ENCODE peak calls at places on chromosomes 12 and 14, in eight cellular contexts. J, T, R, Q, X, L, A and U are unnamed samples.

GRCh38 chr14:42140831-42141279 is 534.2 kb downstream of the LRFN5 start:
- DNase-seq in J (no peak), L (no peak), X (peak; percentile 62), Q (no peak), A (no peak), R (no peak), T (no peak), U (no peak)

GRCh38 chr14:51432302-51432948 is 192.4 kb downstream of the TMX1 start:
- DNase-seq in L (no peak), R (no peak), A (no peak), J (no peak), Q (no peak), T (no peak), X (no peak), U (no peak)

GRCh38 chr12:113796086-113796827 is 169.9 kb downstream of the RBM19 start:
- DNase-seq in R (no peak), X (no peak), Q (no peak), T (no peak), J (no peak), A (no peak), L (no peak), U (no peak)

GRCh38 chr12:86264451-86265328 is 8.5 kb upstream of the MGAT4C start:
- DNase-seq in J (no peak), L (no peak), R (no peak), X (no peak), A (peak; percentile 81), T (no peak), Q (no peak), U (no peak)

GRCh38 chr12:93419388-93420034 is 22.2 kb downstream of the UBE2N start:
- DNase-seq in Q (no peak), T (no peak), J (peak; percentile 11), L (peak; percentile 33), R (no peak), X (peak; percentile 77), A (no peak), U (no peak)

GRCh38 chr12:49652921-49653520 is 29.7 kb downstream of the PRPF40B start:
- DNase-seq in J (no peak), L (no peak), Q (no peak), A (no peak), R (no peak), X (no peak), T (no peak), U (no peak)

GRCh38 chr14:78697341-78697740 is 527.2 kb downstream of the NRXN3 start:
- DNase-seq in T (no peak), Q (no peak), X (peak; percentile 42), R (no peak), J (peak; percentile 42), L (no peak), A (no peak), U (no peak)

GRCh38 chr12:23564454-23564853 is 385.0 kb downstream of the SOX5 start:
- DNase-seq in A (no peak), T (no peak), Q (no peak), L (no peak), J (no peak), R (no peak), X (no peak), U (no peak)

GRCh38 chr12:103169-103981 is 36.8 kb downstream of the IQSEC3 start:
- DNase-seq in L (no peak), R (no peak), A (no peak), T (no peak), X (no peak), J (peak; percentile 97), Q (no peak), U (no peak)

GRCh38 chr14:46490150-46490769 is 161.3 kb downstream of the RPL10L start:
- DNase-seq in L (no peak), Q (no peak), J (no peak), R (no peak), A (no peak), T (no peak), X (no peak), U (no peak)

GRCh38 chr14:61570188-61570960 is 124.9 kb upstream of the HIF1A start:
- DNase-seq in X (no peak), J (no peak), Q (no peak), T (no peak), R (no peak), A (no peak), L (no peak), U (no peak)

GRCh38 chr14:104202259-104203070 is 64.1 kb downstream of the KIF26A start:
- DNase-seq in A (peak; percentile 74), L (no peak), X (no peak), Q (no peak), J (peak; percentile 91), T (no peak), R (no peak), U (no peak)

GRCh38 chr14:52154992-52155655 is 86.3 kb upstream of the NID2 start:
- DNase-seq in J (no peak), R (no peak), L (no peak), A (no peak), Q (no peak), T (no peak), X (no peak), U (no peak)

GRCh38 chr14:37034410-37035285 is 137.8 kb downstream of the SLC25A21 start:
- DNase-seq in R (no peak), J (no peak), A (no peak), X (peak; percentile 86), T (no peak), Q (no peak), L (no peak), U (no peak)

GRCh38 chr14:89067293-89067972 is 243.0 kb downstream of the TTC8 start:
- DNase-seq in L (peak; percentile 15), J (no peak), Q (no peak), A (no peak), X (no peak), R (no peak), T (no peak), U (no peak)

GRCh38 chr14:92531151-92531873 is 17.7 kb downstream of the RIN3 start:
- DNase-seq in Q (peak; percentile 8), X (no peak), T (no peak), L (no peak), R (peak; percentile 35), A (no peak), J (no peak), U (no peak)

GRCh38 chr14:31897581-31898186 is 179.4 kb upstream of the ARHGAP5 start:
- DNase-seq in T (no peak), Q (no peak), J (no peak), A (no peak), R (no peak), L (no peak), X (no peak), U (no peak)

GRCh38 chr12:89344862-89345202 is 7.5 kb downstream of the DUSP6 start:
- DNase-seq in R (no peak), T (no peak), J (no peak), A (no peak), L (no peak), X (no peak), Q (no peak), U (no peak)

GRCh38 chr12:88510841-88511240 is 69.4 kb downstream of the KITLG start:
- DNase-seq in Q (no peak), A (no peak), X (no peak), T (no peak), R (no peak), J (no peak), L (no peak), U (no peak)

GRCh38 chr14:94970937-94971730 is 186.2 kb downstream of the DICER1 start:
- DNase-seq in J (no peak), L (no peak), T (no peak), X (no peak), R (no peak), A (no peak), Q (no peak), U (no peak)

GRCh38 chr12:11860026-11860425 is 210.6 kb downstream of the ETV6 start:
- DNase-seq in L (no peak), X (no peak), R (no peak), J (no peak), A (no peak), Q (no peak), T (no peak), U (peak; percentile 39)

GRCh38 chr12:79707830-79708229 is 17.1 kb upstream of the PAWR start:
- DNase-seq in T (no peak), A (no peak), R (no peak), X (no peak), L (no peak), J (no peak), Q (no peak), U (no peak)

GRCh38 chr14:75399819-75400678 is 27.8 kb upstream of the JDP2 start:
- DNase-seq in A (peak; percentile 97), T (peak; percentile 40), R (no peak), J (peak; percentile 98), L (no peak), X (peak; percentile 12), Q (no peak), U (peak; percentile 96)

GRCh38 chr12:101855364-101855884 is 22.0 kb upstream of the DRAM1 start:
- DNase-seq in Q (no peak), A (no peak), T (no peak), R (no peak), L (no peak), X (peak; percentile 9), J (no peak), U (no peak)

GRCh38 chr14:80781968-80782367 is 159.6 kb downstream of the CEP128 start:
- DNase-seq in A (no peak), T (no peak), R (no peak), X (peak; percentile 20), L (no peak), Q (no peak), J (no peak), U (no peak)

GRCh38 chr14:106807493-106807892 is 1281.1 kb downstream of the TMEM121 start:
- DNase-seq in A (no peak), L (no peak), T (no peak), Q (no peak), X (no peak), R (no peak), J (no peak), U (no peak)

GRCh38 chr14:74572829-74573360 is 39.1 kb downstream of the LTBP2 start:
- DNase-seq in L (no peak), A (no peak), X (peak; percentile 65), R (no peak), J (no peak), T (no peak), Q (no peak), U (no peak)